ENCODE peak calls at places on chromosomes 7 and 10, in six cellular contexts. F is K562, K is A549, L is SK-N-SH, G is GM12878, T is HepG2. M is an unnamed sample.

GRCh38 chr10:6431861-6432260 is 148.2 kb downstream of the PRKCQ start:
- DNase-seq in G (no peak), K (no peak), T (no peak), L (no peak), F (no peak), M (no peak)

GRCh38 chr10:821322-821721 is 110.2 kb downstream of the LARP4B start:
- DNase-seq in G (no peak), L (no peak), T (no peak), F (no peak), K (no peak), M (peak; percentile 10)

GRCh38 chr7:151311294-151311864 is 30.2 kb upstream of the NUB1 start:
- DNase-seq in G (no peak), F (peak; percentile 79), L (no peak), K (peak; percentile 58), T (peak; percentile 45), M (no peak)

GRCh38 chr7:124764847-124765400 is 668 bp downstream of the GPR37 start:
- DNase-seq in L (peak; percentile 74), K (no peak), G (no peak), F (no peak), T (no peak), M (peak; percentile 5)

GRCh38 chr10:98667081-98667480 is 220.3 kb upstream of the HPS1 start:
- DNase-seq in F (no peak), G (no peak), T (no peak), K (no peak), L (no peak), M (no peak)

GRCh38 chr7:129969881-129970446 is 17.2 kb upstream of the UBE2H start:
- DNase-seq in T (no peak), L (no peak), F (peak; percentile 53), G (no peak), K (peak; percentile 88), M (peak; percentile 84)

GRCh38 chr10:72419241-72419640 is 64.5 kb upstream of the DNAJB12 start:
- DNase-seq in T (no peak), G (no peak), K (no peak), L (no peak), F (no peak), M (no peak)

GRCh38 chr7:7843972-7844371 is 124.6 kb upstream of the GLCCI1 start:
- DNase-seq in L (no peak), T (no peak), K (no peak), G (no peak), F (no peak), M (no peak)

GRCh38 chr7:1060315-1061080 is 16.2 kb downstream of the GPR146 start:
- DNase-seq in G (no peak), F (no peak), L (no peak), T (no peak), K (no peak), M (no peak)

GRCh38 chr10:70448236-70448635 is 6.8 kb upstream of the NODAL start:
- DNase-seq in G (no peak), T (peak; percentile 67), K (no peak), F (no peak), L (no peak), M (no peak)

GRCh38 chr10:125117941-125118630 is 42.3 kb downstream of the CTBP2 start:
- DNase-seq in K (no peak), L (no peak), G (no peak), F (no peak), T (no peak), M (no peak)

GRCh38 chr7:71308105-71308504 is 176.2 kb downstream of the GALNT17 start:
- DNase-seq in K (no peak), T (no peak), F (no peak), G (no peak), L (no peak), M (no peak)

GRCh38 chr10:89332092-89332633 is 4.4 kb downstream of the IFIT3 start:
- DNase-seq in T (peak; percentile 41), K (no peak), L (no peak), F (peak; percentile 24), G (peak; percentile 92), M (peak; percentile 78)

GRCh38 chr10:71752391-71753090 is 20.8 kb downstream of the VSIR start:
- DNase-seq in K (no peak), F (no peak), G (no peak), L (no peak), T (no peak), M (peak; percentile 24)

GRCh38 chr7:84589012-84589411 is 394.4 kb upstream of the SEMA3A start:
- DNase-seq in K (no peak), F (no peak), L (no peak), T (no peak), G (no peak), M (no peak)

GRCh38 chr7:96093435-96093834 is 228.5 kb downstream of the SLC25A13 start:
- DNase-seq in G (no peak), T (no peak), K (peak; percentile 18), L (no peak), F (no peak), M (peak; percentile 91)

GRCh38 chr10:21518629-21519321 is 6.7 kb downstream of the SKIDA1 start:
- DNase-seq in T (no peak), K (peak; percentile 33), G (no peak), F (no peak), L (no peak), M (peak; percentile 56)

GRCh38 chr7:66696774-66697191 is 43.8 kb upstream of the RABGEF1 start:
- DNase-seq in G (no peak), F (no peak), K (peak; percentile 28), L (peak; percentile 76), T (peak; percentile 9), M (peak; percentile 22)

GRCh38 chr7:100538348-100538653 is 702 bp upstream of the AGFG2 start:
- DNase-seq in L (no peak), T (no peak), G (no peak), K (no peak), F (no peak), M (no peak)

GRCh38 chr10:43137701-43137970 is 609 bp upstream of the CSGALNACT2 start:
- DNase-seq in T (peak; percentile 18), L (peak; percentile 85), F (peak; percentile 63), K (peak; percentile 32), G (no peak), M (peak; percentile 46)

GRCh38 chr10:71831646-71832552 is 19.2 kb downstream of the PSAP start:
- DNase-seq in F (no peak), T (no peak), K (peak; percentile 26), G (no peak), L (no peak), M (peak; percentile 54)

GRCh38 chr10:119375574-119376265 is 166.8 kb downstream of the RGS10 start:
- DNase-seq in F (no peak), K (no peak), T (no peak), L (no peak), G (no peak), M (peak; percentile 78)

GRCh38 chr10:3745582-3745981 is 39.4 kb downstream of the KLF6 start:
- DNase-seq in K (no peak), F (no peak), L (no peak), T (no peak), G (no peak), M (no peak)

GRCh38 chr10:88791924-88792323 is 10.6 kb upstream of the LIPM start:
- DNase-seq in G (peak; percentile 17), T (peak; percentile 8), F (peak; percentile 1), K (peak; percentile 57), L (peak; percentile 19), M (peak; percentile 8)

GRCh38 chr7:155220881-155221280 is 76.8 kb upstream of the INSIG1 start:
- DNase-seq in G (no peak), L (no peak), K (no peak), T (no peak), F (no peak), M (no peak)

GRCh38 chr7:3880221-3880935 is 579.3 kb downstream of the SDK1 start:
- DNase-seq in T (no peak), L (peak; percentile 74), K (no peak), F (no peak), G (no peak), M (no peak)

GRCh38 chr10:101939273-101939635 is 95.7 kb upstream of the KCNIP2 start:
- DNase-seq in K (peak; percentile 79), T (no peak), L (no peak), G (no peak), F (no peak), M (peak; percentile 96)

DNA sequence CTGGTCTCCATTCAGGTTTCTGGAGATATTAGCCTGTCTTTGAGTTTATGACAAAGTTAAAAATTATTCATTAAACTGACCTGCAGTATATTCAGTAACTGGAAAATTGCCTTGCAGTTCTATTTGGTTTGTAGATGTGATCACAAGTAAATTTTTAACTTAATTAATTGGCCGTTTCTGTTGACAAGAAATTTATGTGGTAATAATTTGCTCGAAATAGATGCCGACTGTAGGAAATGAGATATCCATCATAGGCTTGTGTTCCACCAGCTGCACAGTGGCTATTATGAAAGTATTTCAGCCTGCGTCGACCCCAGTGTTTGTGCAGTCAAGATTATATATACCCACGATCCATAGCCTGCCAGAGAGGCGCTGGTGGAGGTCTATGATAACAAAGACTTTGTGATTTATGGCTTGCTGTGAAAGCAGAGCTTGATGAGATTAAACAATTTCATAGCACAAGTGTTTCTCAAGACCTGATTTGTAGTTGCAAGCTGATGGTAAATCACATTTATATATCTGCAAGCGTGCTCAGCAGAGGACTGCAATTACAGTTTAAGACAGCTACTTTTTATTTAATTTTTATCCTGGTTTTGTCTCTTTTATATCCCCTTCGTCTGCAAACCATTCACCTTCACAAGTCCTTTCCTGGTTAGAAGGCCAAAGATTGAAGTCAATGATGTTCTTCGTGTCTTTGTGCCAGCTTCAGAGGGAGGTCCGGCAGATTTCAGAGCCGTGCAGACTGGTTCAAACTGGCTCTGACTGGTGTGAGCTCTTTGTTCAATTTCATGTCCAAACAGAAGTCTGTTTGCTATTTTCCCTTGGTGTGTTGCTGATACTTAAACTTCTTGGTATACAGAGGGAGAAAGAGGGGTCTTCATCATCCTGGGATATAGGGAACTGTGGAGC is 851.0 kb downstream of the LRMDA start:
- DNase-seq in K (peak; percentile 5), G (no peak), F (no peak), T (no peak), L (peak; percentile 65), M (peak; percentile 69)
- TF ChIP-seq SMC3 in K (no peak), G (no peak), F (no peak), T (no peak), L (no peak), M (no peak)

GRCh38 chr10:13806419-13806818 is 219.7 kb downstream of the PRPF18 start:
- DNase-seq in L (no peak), G (no peak), T (no peak), F (no peak), K (no peak), M (no peak)
- TF ChIP-seq SMC3 in L (no peak), G (no peak), T (no peak), F (no peak), K (no peak), M (no peak)

GRCh38 chr7:116810267-116811116 is 51.9 kb upstream of the CAPZA2 start:
- DNase-seq in F (no peak), G (no peak), L (no peak), T (peak; percentile 95), K (peak; percentile 64), M (no peak)

GRCh38 chr7:116807011-116807560 is 55.3 kb upstream of the CAPZA2 start:
- DNase-seq in L (no peak), K (no peak), T (no peak), F (no peak), G (no peak), M (no peak)

GRCh38 chr7:116812905-116813304 is 49.5 kb upstream of the CAPZA2 start:
- DNase-seq in F (no peak), G (no peak), T (no peak), K (peak; percentile 40), L (no peak), M (no peak)

GRCh38 chr7:116811768-116812167 is 50.6 kb upstream of the CAPZA2 start:
- DNase-seq in F (no peak), L (no peak), T (no peak), G (no peak), K (no peak), M (no peak)

GRCh38 chr7:116809636-116810266 is 52.6 kb upstream of the CAPZA2 start:
- DNase-seq in F (peak; percentile 82), T (peak; percentile 92), G (no peak), K (peak; percentile 79), L (peak; percentile 47), M (peak; percentile 77)
- TF ChIP-seq SMC3 in F (peak; percentile 87), T (peak; percentile 83), G (peak; percentile 66), K (peak; percentile 95), L (peak; percentile 85), M (peak; percentile 87)

GRCh38 chr7:94687810-94688209 is 31.9 kb upstream of the SGCE start:
- DNase-seq in L (no peak), T (no peak), K (no peak), G (no peak), F (no peak), M (peak; percentile 39)
- TF ChIP-seq SMC3 in L (no peak), T (no peak), K (no peak), G (no peak), F (no peak), M (no peak)

M was measured in IMR-90.